ENCODE peak calls at places on chromosomes 16 and 17, in eight cellular contexts. R, Z, S, D, B, U, A and P are unnamed samples.
A peak's percentile ranks its signal among the peaks of the same experiment; 100 is the strongest.

GRCh38 chr17:59800530-59800942 is 92.2 kb downstream of the TUBD1 start:
- DNase-seq in R (peak; percentile 37), Z (no peak), S (no peak), D (no peak), B (no peak), U (peak; percentile 19), A (no peak), P (no peak)

GRCh38 chr17:40122466-40122943 is 734 bp downstream of the MSL1 start:
- DNase-seq in R (peak; percentile 45), Z (peak; percentile 59), S (no peak), D (peak; percentile 46), B (no peak), U (peak; percentile 53), A (no peak), P (peak; percentile 75)

GRCh38 chr16:61412562-61412961 is 623.7 kb downstream of the CDH8 start:
- DNase-seq in R (no peak), Z (no peak), S (no peak), D (no peak), B (no peak), U (no peak), A (no peak), P (no peak)

GRCh38 chr16:1960665-1961630 is 1.6 kb downstream of the NDUFB10 start:
- DNase-seq in R (peak; percentile 48), Z (no peak), S (no peak), D (no peak), B (no peak), U (peak; percentile 69), A (peak; percentile 42), P (peak; percentile 71)

GRCh38 chr17:6110592-6110991 is 40.4 kb downstream of the WSCD1 start:
- DNase-seq in R (no peak), Z (peak; percentile 54), S (no peak), D (no peak), B (no peak), U (no peak), A (peak; percentile 58), P (no peak)

GRCh38 chr16:72927199-72928088 is 120.5 kb downstream of the ZFHX3 start:
- DNase-seq in R (peak; percentile 96), Z (no peak), S (no peak), D (no peak), B (no peak), U (peak; percentile 93), A (peak; percentile 84), P (no peak)

GRCh38 chr17:78239489-78239931 is 8.1 kb downstream of the TMEM235 start:
- DNase-seq in R (no peak), Z (no peak), S (no peak), D (no peak), B (no peak), U (no peak), A (no peak), P (no peak)

GRCh38 chr17:17041018-17041521 is 1.2 kb upstream of the MPRIP start:
- DNase-seq in R (no peak), Z (no peak), S (no peak), D (no peak), B (peak; percentile 20), U (peak; percentile 68), A (no peak), P (peak; percentile 79)

GRCh38 chr16:75257886-75258806 is 6.7 kb upstream of the BCAR1 start:
- DNase-seq in R (no peak), Z (no peak), S (no peak), D (no peak), B (no peak), U (no peak), A (no peak), P (no peak)

GRCh38 chr16:19269098-19269497 is 16.4 kb upstream of the CLEC19A start:
- DNase-seq in R (no peak), Z (no peak), S (no peak), D (no peak), B (no peak), U (no peak), A (no peak), P (no peak)

GRCh38 chr17:73715714-73716113 is 71.5 kb upstream of the SDK2 start:
- DNase-seq in R (no peak), Z (no peak), S (no peak), D (no peak), B (no peak), U (no peak), A (no peak), P (no peak)

GRCh38 chr17:44775136-44775837 is 16.5 kb downstream of the ADAM11 start:
- DNase-seq in R (peak; percentile 96), Z (peak; percentile 99), S (peak; percentile 98), D (no peak), B (peak; percentile 95), U (peak; percentile 99), A (peak; percentile 98), P (peak; percentile 98)

GRCh38 chr16:80569440-80570105 is 28.8 kb downstream of the DYNLRB2 start:
- DNase-seq in R (peak; percentile 34), Z (peak; percentile 60), S (no peak), D (no peak), B (no peak), U (peak; percentile 11), A (peak; percentile 83), P (no peak)

GRCh38 chr16:73145166-73145565 is 97.2 kb upstream of the ZFHX3 start:
- DNase-seq in R (no peak), Z (no peak), S (no peak), D (peak; percentile 6), B (no peak), U (no peak), A (no peak), P (peak; percentile 22)

GRCh38 chr17:10879110-10879509 is 41.2 kb upstream of the PIRT start:
- DNase-seq in R (no peak), Z (no peak), S (no peak), D (peak; percentile 31), B (no peak), U (peak; percentile 3), A (no peak), P (peak; percentile 76)
- TF ChIP-seq CTCF in R (no peak), Z (no peak), S (no peak), D (peak; percentile 62), B (no peak), U (no peak), A (no peak), P (peak; percentile 59)

GRCh38 chr16:66419527-66419926 is 7.6 kb upstream of the BEAN1 start:
- DNase-seq in R (no peak), Z (no peak), S (peak; percentile 35), D (no peak), B (no peak), U (no peak), A (no peak), P (no peak)
- TF ChIP-seq CTCF in R (no peak), Z (no peak), S (no peak), D (no peak), B (no peak), U (no peak), A (no peak), P (no peak)

GRCh38 chr16:54282923-54283734 is 3.5 kb downstream of the IRX3 start:
- DNase-seq in R (no peak), Z (no peak), S (peak; percentile 41), D (no peak), B (no peak), U (no peak), A (no peak), P (no peak)

GRCh38 chr16:54285414-54286066 is 1.0 kb downstream of the IRX3 start:
- DNase-seq in R (no peak), Z (no peak), S (peak; percentile 58), D (peak; percentile 23), B (no peak), U (peak; percentile 51), A (peak; percentile 52), P (peak; percentile 40)

GRCh38 chr16:54284931-54285413 is 1.6 kb downstream of the IRX3 start:
- DNase-seq in R (no peak), Z (no peak), S (no peak), D (no peak), B (no peak), U (peak; percentile 27), A (peak; percentile 37), P (peak; percentile 45)

GRCh38 chr16:54283735-54284318 is 2.8 kb downstream of the IRX3 start:
- DNase-seq in R (no peak), Z (no peak), S (peak; percentile 63), D (no peak), B (no peak), U (peak; percentile 24), A (no peak), P (peak; percentile 19)

DNA sequence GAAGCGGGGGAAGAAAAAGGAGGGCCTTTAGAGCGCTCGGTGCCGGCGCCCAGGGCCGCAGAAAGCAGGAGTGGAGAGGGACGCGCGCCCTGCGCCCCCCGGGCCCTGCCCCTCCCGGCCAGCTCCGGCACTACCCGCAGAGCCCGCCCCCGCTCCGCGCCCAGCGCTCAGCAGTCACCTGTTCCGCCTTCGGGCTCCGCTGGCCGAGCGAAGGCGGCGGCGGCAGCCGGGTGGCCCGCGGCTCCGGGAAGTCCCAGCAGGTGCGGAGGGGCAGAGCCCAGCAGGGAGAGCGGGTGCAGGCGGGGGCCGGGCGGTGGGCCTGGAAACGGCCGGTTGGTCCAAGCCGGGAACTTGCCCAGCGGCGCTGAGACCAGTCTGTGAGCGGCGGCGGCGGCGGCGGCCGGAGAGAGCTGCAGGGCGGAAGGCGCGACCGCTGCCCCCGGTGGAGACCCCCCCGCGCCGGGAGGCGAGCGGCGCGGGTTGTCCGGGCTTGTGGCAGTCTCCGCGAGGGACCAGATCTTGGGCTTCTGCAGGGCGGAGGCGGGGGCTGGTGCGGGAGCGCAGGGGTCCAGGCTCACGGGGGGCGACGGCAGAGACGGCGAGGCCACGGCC is 2.2 kb downstream of the IRX3 start:
- DNase-seq in R (no peak), Z (peak; percentile 35), S (peak; percentile 60), D (no peak), B (no peak), U (peak; percentile 26), A (peak; percentile 6), P (peak; percentile 54)
- TF ChIP-seq CTCF in R (no peak), Z (no peak), S (no peak), D (no peak), B (no peak), U (no peak), A (no peak), P (no peak)

GRCh38 chr17:57672205-57672632 is 72.9 kb downstream of the CCDC182 start:
- DNase-seq in R (no peak), Z (no peak), S (no peak), D (no peak), B (no peak), U (peak; percentile 87), A (peak; percentile 70), P (no peak)
- TF ChIP-seq CTCF in R (no peak), Z (no peak), S (no peak), D (no peak), B (no peak), U (no peak), A (no peak), P (peak; percentile 46)